ENCODE peak calls at places on chromosomes 2 and 18, in five cellular contexts. A, J, P, R and O are unnamed samples.

GRCh38 chr2:30404354-30405265 is 42.4 kb upstream of the LCLAT1 start:
- DNase-seq in A (no peak), J (no peak), P (peak), R (peak), O (peak)

GRCh38 chr2:37526323-37526722 is 145.1 kb downstream of the CDC42EP3 start:
- DNase-seq in A (no peak), J (no peak), P (peak), R (no peak), O (no peak)

GRCh38 chr2:47867205-47867604 is 39.1 kb downstream of the FBXO11 start:
- DNase-seq in A (no peak), J (no peak), P (peak), R (no peak), O (peak)

GRCh38 chr2:215794829-215795546 is 218.4 kb downstream of the MREG start:
- DNase-seq in A (no peak), J (no peak), P (no peak), R (no peak), O (no peak)

GRCh38 chr2:233867993-233868532 is at the start of gene MSL3B:
- DNase-seq in A (no peak), J (peak), P (peak), R (peak), O (peak)

GRCh38 chr18:56386856-56387255 is 251.5 kb downstream of the TXNL1 start:
- DNase-seq in A (no peak), J (no peak), P (no peak), R (no peak), O (no peak)

GRCh38 chr2:190343170-190343499 is 254 bp upstream of the INPP1 start:
- DNase-seq in A (no peak), J (no peak), P (no peak), R (no peak), O (no peak)

GRCh38 chr2:65722028-65722427 is 289.6 kb upstream of the SPRED2 start:
- DNase-seq in A (no peak), J (no peak), P (peak), R (no peak), O (peak)

GRCh38 chr18:74450626-74451025 is 6.5 kb downstream of the DIPK1C start:
- DNase-seq in A (no peak), J (no peak), P (no peak), R (no peak), O (no peak)

GRCh38 chr2:118529931-118530330 is 317.5 kb downstream of the EN1 start:
- DNase-seq in A (no peak), J (no peak), P (no peak), R (no peak), O (peak)

GRCh38 chr2:85772019-85772745 is 18.4 kb downstream of the ATOH8 start:
- DNase-seq in A (peak), J (no peak), P (peak), R (peak), O (peak)

GRCh38 chr18:44198296-44199284 is 482.1 kb upstream of the SETBP1 start:
- DNase-seq in A (no peak), J (no peak), P (no peak), R (no peak), O (no peak)

GRCh38 chr2:97654324-97654723 is 8.5 kb downstream of the COX5B start:
- DNase-seq in A (no peak), J (no peak), P (no peak), R (no peak), O (no peak)

GRCh38 chr2:238727585-238728321 is 120.1 kb upstream of the TWIST2 start:
- DNase-seq in A (no peak), J (no peak), P (peak), R (no peak), O (peak)

GRCh38 chr2:36371963-36372391 is 16.4 kb downstream of the CRIM1 start:
- DNase-seq in A (peak), J (no peak), P (peak), R (no peak), O (peak)

GRCh38 chr18:60413944-60414547 is 41.5 kb upstream of the MC4R start:
- DNase-seq in A (no peak), J (peak), P (peak), R (no peak), O (peak)

GRCh38 chr2:102258025-102258385 is 53.4 kb upstream of the IL1RL1 start:
- DNase-seq in A (no peak), J (no peak), P (no peak), R (no peak), O (no peak)

GRCh38 chr2:173191601-173192000 is 116.0 kb downstream of the MAP3K20 start:
- DNase-seq in A (no peak), J (no peak), P (peak), R (no peak), O (no peak)

GRCh38 chr2:239609162-239609561 is 208.3 kb upstream of the HDAC4 start:
- DNase-seq in A (no peak), J (no peak), P (no peak), R (no peak), O (no peak)

GRCh38 chr2:174902491-174903242 is 102.5 kb downstream of the CHN1 start:
- DNase-seq in A (no peak), J (no peak), P (no peak), R (no peak), O (peak)

GRCh38 chr18:79429785-79430281 is 34.1 kb downstream of the NFATC1 start:
- DNase-seq in A (no peak), J (no peak), P (no peak), R (no peak), O (no peak)

GRCh38 chr18:37492952-37493351 is 72.6 kb downstream of the CELF4 start:
- DNase-seq in A (no peak), J (no peak), P (no peak), R (no peak), O (no peak)

GRCh38 chr2:39621596-39621995 is 44.1 kb upstream of the TMEM178A start:
- DNase-seq in A (no peak), J (no peak), P (no peak), R (no peak), O (no peak)

GRCh38 chr2:189631849-189632248 is 29.4 kb upstream of the ASNSD1 start:
- DNase-seq in A (no peak), J (no peak), P (no peak), R (no peak), O (no peak)

GRCh38 chr2:172985139-172985874 is 90.3 kb upstream of the MAP3K20 start:
- DNase-seq in A (no peak), J (no peak), P (peak), R (no peak), O (no peak)

GRCh38 chr2:1613731-1614354 is 130.5 kb downstream of the PXDN start:
- DNase-seq in A (no peak), J (no peak), P (peak), R (no peak), O (no peak)

GRCh38 chr18:72452328-72452727 is 91.8 kb downstream of the CBLN2 start:
- DNase-seq in A (no peak), J (no peak), P (no peak), R (no peak), O (no peak)

GRCh38 chr2:88345842-88346241 is 106.7 kb downstream of the FOXI3 start:
- DNase-seq in A (no peak), J (no peak), P (no peak), R (no peak), O (no peak)

GRCh38 chr2:65114921-65115320 is 15.0 kb downstream of the RAB1A start:
- DNase-seq in A (no peak), J (no peak), P (no peak), R (no peak), O (no peak)

GRCh38 chr18:32072321-32072720 is 19.4 kb upstream of the RNF138 start:
- DNase-seq in A (no peak), J (peak), P (no peak), R (no peak), O (no peak)

GRCh38 chr2:97742381-97742847 is 29.0 kb downstream of the ZAP70 start:
- DNase-seq in A (no peak), J (no peak), P (no peak), R (no peak), O (peak)

GRCh38 chr2:186126181-186126580 is 359.9 kb upstream of the ZC3H15 start:
- DNase-seq in A (no peak), J (no peak), P (no peak), R (no peak), O (peak)

GRCh38 chr2:138421315-138421970 is 80.1 kb upstream of the SPOPL start:
- DNase-seq in A (no peak), J (no peak), P (peak), R (no peak), O (peak)

GRCh38 chr2:38406597-38407110 is 29.6 kb upstream of the ATL2 start:
- DNase-seq in A (no peak), J (no peak), P (no peak), R (no peak), O (no peak)

GRCh38 chr2:242075683-242076082 is 206.2 kb downstream of the RTP5 start:
- DNase-seq in A (no peak), J (no peak), P (no peak), R (peak), O (no peak)

GRCh38 chr2:64978514-64979268 is 10.5 kb upstream of the SLC1A4 start:
- DNase-seq in A (no peak), J (peak), P (peak), R (no peak), O (no peak)

GRCh38 chr2:217657252-217657651 is 345.5 kb downstream of the TNS1 start:
- DNase-seq in A (no peak), J (no peak), P (no peak), R (no peak), O (no peak)

GRCh38 chr18:48539406-48540328 is 836 bp downstream of the CTIF start:
- DNase-seq in A (no peak), J (peak), P (peak), R (peak), O (peak)

GRCh38 chr18:12406376-12407111 is 1.2 kb upstream of the PRELID3A start:
- DNase-seq in A (no peak), J (no peak), P (no peak), R (no peak), O (peak)